ENCODE peak calls at places on chromosome 15, in nine cellular contexts. N is breast epithelium, X is stomach, T is IMR-90, U is right lobe of liver, K is Peyer's patch, R is HepG2, V is K562, I is heart left ventricle. J is an unnamed sample.
A peak's percentile ranks its signal among the peaks of the same experiment; 100 is the strongest.

GRCh38 chr15:81809543-81809942 is 236.3 kb downstream of the MEX3B start:
- DNase-seq in N (no peak), X (no peak), T (peak; percentile 8), U (no peak), K (no peak), R (peak; percentile 21), V (peak; percentile 24), I (no peak), J (no peak)

GRCh38 chr15:90165659-90166489 is 35.3 kb upstream of the SEMA4B start:
- DNase-seq in N (peak; percentile 69), X (peak; percentile 87), T (peak; percentile 100), U (peak; percentile 93), K (peak; percentile 92), R (peak; percentile 95), V (peak; percentile 78), I (peak; percentile 23), J (peak; percentile 82)

GRCh38 chr15:76987896-76988860 is 6.7 kb upstream of the PSTPIP1 start:
- DNase-seq in N (no peak), X (no peak), T (no peak), U (peak; percentile 46), K (no peak), R (no peak), V (peak; percentile 36), I (peak; percentile 60), J (peak; percentile 80)

GRCh38 chr15:47757331-47757730 is 40.0 kb downstream of the SEMA6D start:
- DNase-seq in N (no peak), X (no peak), T (no peak), U (no peak), K (no peak), R (no peak), V (no peak), I (no peak), J (no peak)

GRCh38 chr15:78450285-78450858 is 12.4 kb downstream of the IREB2 start:
- DNase-seq in N (no peak), X (peak; percentile 33), T (no peak), U (no peak), K (no peak), R (no peak), V (no peak), I (no peak), J (no peak)

GRCh38 chr15:58551084-58551763 is 119.4 kb downstream of the LIPC start:
- DNase-seq in N (no peak), X (peak; percentile 14), T (no peak), U (no peak), K (no peak), R (no peak), V (no peak), I (no peak), J (no peak)

GRCh38 chr15:55915876-55916567 is 77.4 kb downstream of the NEDD4 start:
- DNase-seq in N (no peak), X (no peak), T (peak; percentile 56), U (no peak), K (no peak), R (no peak), V (no peak), I (no peak), J (no peak)

GRCh38 chr15:50113187-50113505 is 5.9 kb downstream of the ATP8B4 start:
- DNase-seq in N (no peak), X (no peak), T (no peak), U (no peak), K (no peak), R (no peak), V (no peak), I (peak; percentile 12), J (no peak)

GRCh38 chr15:72231847-72232461 is 964 bp upstream of the PKM start:
- DNase-seq in N (no peak), X (peak; percentile 45), T (peak; percentile 82), U (no peak), K (no peak), R (peak; percentile 63), V (peak; percentile 82), I (peak; percentile 38), J (no peak)

GRCh38 chr15:72229947-72230196 is 1.1 kb downstream of the PKM start:
- DNase-seq in N (no peak), X (no peak), T (no peak), U (no peak), K (no peak), R (no peak), V (no peak), I (no peak), J (no peak)

GRCh38 chr15:72230197-72231065 is 559 bp downstream of the PKM start:
- DNase-seq in N (peak; percentile 74), X (peak; percentile 84), T (peak; percentile 91), U (peak; percentile 94), K (peak; percentile 87), R (peak; percentile 81), V (peak; percentile 82), I (peak; percentile 96), J (peak; percentile 95)

GRCh38 chr15:72229076-72229946 is 1.7 kb downstream of the PKM start:
- DNase-seq in N (no peak), X (no peak), T (peak; percentile 24), U (no peak), K (no peak), R (no peak), V (no peak), I (peak; percentile 13), J (peak; percentile 65)

DNA sequence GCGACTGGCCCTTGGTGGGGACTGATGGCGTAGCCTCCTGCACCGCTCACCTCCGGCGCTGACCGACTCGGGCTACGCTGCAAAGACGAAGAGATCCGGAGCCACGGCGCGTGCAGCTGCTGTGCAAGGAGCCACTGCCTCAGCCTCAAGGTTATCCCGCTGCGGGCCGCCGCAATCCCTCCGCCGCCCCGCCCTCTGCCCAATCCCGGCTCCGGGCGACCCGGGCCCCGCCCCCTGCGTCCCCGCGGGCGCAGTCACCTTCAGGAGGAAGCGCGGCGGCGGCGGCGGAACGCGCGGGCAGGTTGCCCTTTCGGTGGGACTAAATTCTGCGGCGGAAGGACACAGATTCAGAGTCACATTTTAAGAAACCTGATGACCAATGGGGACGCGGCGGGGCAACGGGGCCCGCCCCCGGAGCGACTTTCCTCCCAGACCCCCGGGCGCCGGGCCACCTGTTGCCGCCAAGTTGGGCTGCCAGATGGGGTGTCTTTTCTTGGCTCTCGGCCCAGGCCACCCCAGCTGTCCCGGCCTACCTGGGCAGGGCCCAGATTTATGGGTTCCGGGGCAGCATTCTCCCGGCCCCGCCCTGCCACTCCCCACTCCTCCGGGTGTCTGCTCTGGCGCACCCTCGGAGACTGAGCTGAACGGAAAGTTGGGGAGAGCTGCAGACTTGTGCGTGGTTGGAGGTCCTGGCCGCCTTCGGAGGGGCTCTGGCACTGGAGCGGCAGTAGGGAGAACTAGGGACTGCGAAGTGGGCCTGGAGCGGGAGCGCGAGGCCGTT is at the start of gene PKM:
- DNase-seq in N (peak; percentile 96), X (peak; percentile 98), T (peak; percentile 97), U (peak; percentile 97), K (peak; percentile 98), R (peak; percentile 93), V (peak; percentile 89), I (peak; percentile 96), J (peak; percentile 97)
- TF ChIP-seq POLR2A in N (peak; percentile 94), X (no peak), T (peak; percentile 98), U (peak; percentile 94), K (peak; percentile 98), R (peak; percentile 97), V (peak; percentile 93), I (peak; percentile 57), J (peak; percentile 95)

DNA sequence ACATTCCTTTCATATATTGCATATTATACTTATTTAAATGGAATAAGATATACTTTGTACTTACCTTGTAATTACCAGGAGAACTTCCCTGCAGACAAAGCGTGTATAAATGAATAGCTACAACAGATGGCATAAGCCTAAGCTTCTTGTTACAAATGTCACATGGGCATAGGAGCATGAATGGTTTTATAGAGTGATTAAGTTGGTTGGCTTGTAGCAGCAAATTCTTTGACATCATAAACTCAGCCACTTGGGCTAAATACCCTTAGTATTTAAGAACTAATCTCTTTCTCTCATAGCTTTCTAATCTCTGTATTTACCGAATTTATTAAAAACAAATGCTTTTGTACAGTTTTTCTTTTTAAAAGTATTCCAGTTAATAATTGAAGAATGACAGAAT is at the start of gene UBAP1L:
- DNase-seq in N (no peak), X (no peak), T (no peak), U (no peak), K (no peak), R (no peak), V (no peak), I (no peak), J (no peak)
- H3K4me1 ChIP-seq in N (no peaks in the 10 kb centered on the region), X (no peaks in the 10 kb centered on the region), T (no peaks in the 10 kb centered on the region), U (no peaks in the 10 kb centered on the region), K (no peaks in the 10 kb centered on the region), R (no peaks in the 10 kb centered on the region), V (peaks cover 4% of the 10 kb centered on the region), I (peaks cover 6% of the 10 kb centered on the region), J (no peaks in the 10 kb centered on the region)

GRCh38 chr15:83107841-83108181 is 366 bp downstream of the TM6SF1 start:
- DNase-seq in N (no peak), X (no peak), T (no peak), U (no peak), K (no peak), R (no peak), V (no peak), I (no peak), J (no peak)

GRCh38 chr15:83106994-83107840 is at the start of gene TM6SF1:
- DNase-seq in N (no peak), X (no peak), T (no peak), U (peak; percentile 35), K (no peak), R (no peak), V (peak; percentile 57), I (peak; percentile 29), J (no peak)

GRCh38 chr15:83109532-83109931 is 2.1 kb downstream of the TM6SF1 start:
- DNase-seq in N (no peak), X (no peak), T (no peak), U (no peak), K (no peak), R (no peak), V (no peak), I (no peak), J (no peak)

GRCh38 chr15:83110361-83110760 is 2.9 kb downstream of the TM6SF1 start:
- DNase-seq in N (no peak), X (no peak), T (peak; percentile 10), U (no peak), K (no peak), R (no peak), V (no peak), I (no peak), J (no peak)

DNA sequence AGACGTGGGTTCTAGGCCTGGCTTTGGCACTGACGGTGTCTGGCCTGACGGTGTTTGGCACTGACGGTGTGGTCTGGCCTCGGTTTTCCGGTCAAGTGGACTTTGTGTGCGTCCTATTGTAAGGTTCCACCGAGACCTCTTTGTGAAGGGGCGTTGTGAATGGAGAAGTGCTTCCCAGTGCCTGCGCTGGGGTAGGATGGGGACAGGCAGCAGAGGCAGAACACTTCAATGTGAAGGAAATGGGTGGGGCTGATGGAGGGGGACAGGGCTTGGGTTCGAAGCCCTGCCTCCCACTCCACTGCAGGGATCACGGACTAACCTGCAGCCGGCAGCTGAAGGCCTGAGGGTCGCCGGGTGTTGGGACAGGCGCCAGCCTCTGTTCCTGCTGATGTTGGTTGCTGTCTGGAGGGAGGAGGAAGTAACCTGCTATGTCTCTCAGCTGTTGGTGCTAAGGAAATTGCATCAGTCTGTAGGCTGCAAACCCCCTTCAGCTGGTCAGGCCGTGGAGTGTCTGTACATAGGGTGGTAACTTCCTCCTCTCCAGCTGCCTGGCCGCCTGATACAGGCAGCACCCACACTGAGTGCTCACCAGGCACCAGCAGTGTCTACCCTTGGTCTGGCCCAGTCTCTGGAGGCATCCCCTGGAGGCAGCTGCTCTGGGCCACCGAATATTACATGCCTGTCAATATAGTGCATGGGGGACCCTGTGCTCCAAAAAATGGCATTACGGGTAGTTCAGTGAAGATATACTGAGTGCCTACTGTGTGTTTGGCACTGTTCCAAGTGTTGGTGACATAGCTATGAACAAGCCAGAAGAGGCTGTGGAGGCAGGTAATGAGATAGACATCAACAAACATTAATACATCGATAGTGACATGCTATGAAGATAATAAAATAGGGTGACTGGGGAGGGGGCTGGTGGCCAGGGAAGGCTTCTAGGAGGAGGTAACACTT is 1.1 kb downstream of the TM6SF1 start:
- DNase-seq in N (peak; percentile 30), X (peak; percentile 34), T (peak; percentile 52), U (peak; percentile 59), K (no peak), R (no peak), V (no peak), I (peak; percentile 56), J (peak; percentile 82)
- H3K27me3 ChIP-seq in N (peaks cover 35% of the 10 kb centered on the region), X (peaks cover 69% of the 10 kb centered on the region), T (no peaks in the 10 kb centered on the region), U (no peaks in the 10 kb centered on the region), K (no peaks in the 10 kb centered on the region), R (no peaks in the 10 kb centered on the region), V (no peaks in the 10 kb centered on the region), I (no peaks in the 10 kb centered on the region), J (peaks cover 47% of the 10 kb centered on the region)

GRCh38 chr15:99104788-99105515 is at the start of gene SYNM:
- DNase-seq in N (peak; percentile 82), X (peak; percentile 67), T (peak; percentile 72), U (peak; percentile 77), K (peak; percentile 79), R (peak; percentile 72), V (peak; percentile 83), I (peak; percentile 83), J (peak; percentile 94)
- TF ChIP-seq POLR2A in N (peak; percentile 43), X (no peak), T (peak; percentile 83), U (peak; percentile 31), K (no peak), R (peak; percentile 70), V (no peak), I (no peak), J (peak; percentile 87)